ENCODE peak calls at places on chromosomes 13 and 19, in four cellular contexts. L is IMR-90, R is GM12878, Y is K562. V is an unnamed sample.

GRCh38 chr13:37059136-37059847 is at the start of gene SUPT20H:
- DNase-seq in L (peak; percentile 88), R (peak; percentile 47), Y (peak; percentile 91), V (peak; percentile 93)

GRCh38 chr13:40549500-40550094 is 116.8 kb downstream of the FOXO1 start:
- DNase-seq in L (no peak), R (no peak), Y (no peak), V (no peak)

GRCh38 chr19:39193785-39194184 is 3.0 kb upstream of the NCCRP1 start:
- DNase-seq in L (no peak), R (no peak), Y (no peak), V (no peak)

GRCh38 chr13:44758595-44759221 is 182.6 kb upstream of the TSC22D1 start:
- DNase-seq in L (peak; percentile 98), R (no peak), Y (no peak), V (peak; percentile 85)

GRCh38 chr19:1590641-1591397 is 1.8 kb downstream of the MBD3 start:
- DNase-seq in L (no peak), R (no peak), Y (peak; percentile 69), V (peak; percentile 23)

GRCh38 chr19:41548954-41549688 is 26.8 kb upstream of the CEACAM21 start:
- DNase-seq in L (no peak), R (no peak), Y (peak; percentile 48), V (peak; percentile 89)

GRCh38 chr19:35288331-35288730 is 3.6 kb upstream of the MAG start:
- DNase-seq in L (no peak), R (no peak), Y (no peak), V (no peak)

GRCh38 chr13:84443463-84443862 is 561.2 kb upstream of the SLITRK1 start:
- DNase-seq in L (no peak), R (no peak), Y (no peak), V (no peak)

GRCh38 chr13:48253849-48254248 is 20.8 kb downstream of the ITM2B start:
- DNase-seq in L (no peak), R (no peak), Y (no peak), V (no peak)

GRCh38 chr19:48959341-48960239 is 4.9 kb downstream of the BAX start:
- DNase-seq in L (no peak), R (no peak), Y (no peak), V (no peak)

GRCh38 chr19:8731428-8732169 is 10.2 kb downstream of the OR2Z1 start:
- DNase-seq in L (no peak), R (no peak), Y (peak; percentile 32), V (no peak)

GRCh38 chr13:43021926-43022670 is 1.3 kb upstream of the DNAJC15 start:
- DNase-seq in L (peak; percentile 31), R (no peak), Y (no peak), V (no peak)

GRCh38 chr13:28429685-28430290 is 65.1 kb downstream of the FLT1 start:
- DNase-seq in L (peak; percentile 60), R (peak; percentile 84), Y (no peak), V (no peak)
- H3K4me3 ChIP-seq in L (no peak overlapping the region), R (peak overlapping the region; percentile 58), Y (no peak overlapping the region), V (no peak overlapping the region)

GRCh38 chr13:110126391-110126961 is 180.5 kb downstream of the COL4A1 start:
- DNase-seq in L (peak; percentile 98), R (no peak), Y (no peak), V (peak; percentile 98)
- TF ChIP-seq FOS in L (peak; percentile 81), R (no peak), Y (no peak), V (peak; percentile 95)

DNA sequence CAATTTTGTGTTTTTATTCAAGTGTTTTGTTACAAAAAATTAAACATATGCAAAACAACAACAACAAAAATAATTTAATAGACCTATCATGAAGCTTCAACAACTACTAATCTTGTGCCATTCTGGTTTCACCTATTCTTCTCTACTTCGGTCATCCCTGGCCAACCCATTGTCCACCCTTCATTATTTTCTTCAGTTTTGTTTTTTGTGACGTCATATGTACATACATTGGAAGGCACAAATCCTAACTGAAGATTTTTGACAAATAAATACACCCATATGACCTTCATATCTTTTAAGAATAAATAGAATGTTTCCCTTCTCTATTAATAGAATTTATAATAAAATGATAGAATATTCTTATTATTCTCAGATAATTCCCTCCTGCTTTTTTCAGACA is 69.2 kb downstream of the ZNF429 start:
- DNase-seq in L (no peak), R (no peak), Y (no peak), V (no peak)
- H3K9me3 ChIP-seq in L (peaks cover 22% of the 10 kb centered on the region), R (peaks cover 7% of the 10 kb centered on the region), Y (peaks cover 5% of the 10 kb centered on the region), V (peaks cover 11% of the 10 kb centered on the region)

GRCh38 chr19:19109601-19110000 is 28.7 kb downstream of the TMEM161A start:
- DNase-seq in L (peak; percentile 38), R (no peak), Y (no peak), V (no peak)

GRCh38 chr19:19105365-19106060 is 32.8 kb downstream of the TMEM161A start:
- DNase-seq in L (no peak), R (peak; percentile 13), Y (peak; percentile 93), V (peak; percentile 49)

GRCh38 chr19:19107663-19108062 is 30.6 kb downstream of the TMEM161A start:
- DNase-seq in L (no peak), R (no peak), Y (no peak), V (no peak)

GRCh38 chr19:19103167-19103566 is 35.1 kb downstream of the TMEM161A start:
- DNase-seq in L (no peak), R (no peak), Y (no peak), V (no peak)

DNA sequence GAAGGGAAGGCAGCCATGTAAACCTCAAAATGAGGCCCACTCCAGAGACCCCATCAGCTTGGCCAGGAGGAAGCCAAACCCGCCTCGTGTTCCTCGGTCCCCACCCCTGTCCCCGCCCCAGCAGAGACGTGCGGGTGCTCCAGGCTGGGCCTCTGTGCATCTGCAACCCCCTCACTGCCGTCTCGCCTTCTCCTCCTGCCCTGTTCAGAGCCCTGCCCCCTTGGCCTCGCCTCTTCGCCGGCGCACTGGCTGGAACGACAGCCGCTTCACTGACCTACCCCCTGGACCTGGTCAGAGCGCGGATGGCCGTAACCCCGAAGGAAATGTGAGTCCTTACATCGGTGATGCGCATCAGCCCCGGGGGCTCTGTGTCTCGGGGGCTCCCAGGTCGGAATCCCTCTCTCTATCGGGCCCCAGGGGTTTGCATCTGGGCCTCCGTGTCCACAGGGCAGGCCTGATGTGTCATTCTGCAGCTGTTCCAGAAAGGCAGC is 32.2 kb downstream of the TMEM161A start:
- DNase-seq in L (no peak), R (no peak), Y (no peak), V (no peak)
- H3K4me3 ChIP-seq in L (no peak overlapping the region), R (no peak overlapping the region), Y (peak overlapping the region; percentile 41), V (peak overlapping the region; percentile 34)

GRCh38 chr13:33351324-33351723 is 65.8 kb upstream of the STARD13 start:
- DNase-seq in L (peak; percentile 64), R (no peak), Y (no peak), V (peak; percentile 65)
- TF ChIP-seq FOS in L (no peak), R (no peak), Y (no peak), V (no peak)

GRCh38 chr19:56916528-56916927 is 76.0 kb upstream of the PEG3 start:
- DNase-seq in L (no peak), R (no peak), Y (no peak), V (no peak)
- H3K9me3 ChIP-seq in L (peaks cover 31% of the 10 kb centered on the region), R (no peaks in the 10 kb centered on the region), Y (no peaks in the 10 kb centered on the region), V (no peaks in the 10 kb centered on the region)

V was measured in endothelial cell of umbilical vein.